ENCODE peak calls at places on chromosomes 12 and 14, in six cellular contexts. F, K, Y, G, J and M are unnamed samples.

GRCh38 chr12:46160081-46160980 is 108.5 kb downstream of the SLC38A1 start:
- DNase-seq in Y (no peak), G (no peak), F (no peak), J (peak; percentile 34), K (no peak), M (peak; percentile 96)

GRCh38 chr12:12533238-12533829 is 29.3 kb downstream of the DUSP16 start:
- DNase-seq in G (no peak), F (no peak), J (no peak), Y (no peak), K (no peak), M (no peak)

GRCh38 chr12:123270380-123271181 is 1.1 kb downstream of the CDK2AP1 start:
- DNase-seq in Y (no peak), K (no peak), F (no peak), G (peak; percentile 55), J (no peak), M (no peak)

GRCh38 chr12:87960557-87960956 is 68.6 kb downstream of the C12orf50 start:
- DNase-seq in Y (no peak), G (no peak), F (no peak), K (no peak), J (no peak), M (no peak)

GRCh38 chr12:131836193-131836592 is 8.0 kb downstream of the MMP17 start:
- DNase-seq in G (no peak), J (no peak), K (no peak), Y (no peak), F (no peak), M (no peak)

GRCh38 chr12:49304161-49304560 is 9.2 kb downstream of the PRPH start:
- DNase-seq in G (no peak), F (no peak), Y (peak; percentile 35), K (no peak), J (no peak), M (no peak)

GRCh38 chr12:16187684-16188083 is 89.8 kb downstream of the SLC15A5 start:
- DNase-seq in F (no peak), J (no peak), Y (no peak), G (no peak), K (no peak), M (no peak)

GRCh38 chr14:72617391-72618011 is 276.4 kb downstream of the DPF3 start:
- DNase-seq in F (no peak), G (no peak), J (no peak), Y (no peak), K (peak; percentile 65), M (peak; percentile 39)

GRCh38 chr12:94171595-94171930 is 23.2 kb downstream of the PLXNC1 start:
- DNase-seq in K (no peak), Y (no peak), G (no peak), F (no peak), J (no peak), M (no peak)

GRCh38 chr14:104290058-104290667 is 151.8 kb downstream of the KIF26A start:
- DNase-seq in G (no peak), F (no peak), J (no peak), Y (no peak), K (no peak), M (no peak)

GRCh38 chr12:52036587-52037171 is 14.6 kb upstream of the NR4A1 start:
- DNase-seq in F (peak; percentile 54), J (peak; percentile 88), G (peak; percentile 88), K (no peak), Y (no peak), M (no peak)

GRCh38 chr14:32468955-32469354 is 139.9 kb downstream of the AKAP6 start:
- DNase-seq in J (peak; percentile 31), Y (no peak), G (no peak), F (no peak), K (no peak), M (peak; percentile 44)

GRCh38 chr12:131842169-131842568 is 14.0 kb downstream of the MMP17 start:
- DNase-seq in K (no peak), J (no peak), F (no peak), G (no peak), Y (no peak), M (no peak)

GRCh38 chr14:82190812-82191211 is 657.2 kb upstream of the SEL1L start:
- DNase-seq in G (no peak), Y (no peak), J (no peak), K (no peak), F (no peak), M (no peak)

GRCh38 chr12:32698285-32698684 is 19.2 kb downstream of the DNM1L start:
- DNase-seq in F (no peak), K (no peak), J (no peak), G (no peak), Y (no peak), M (no peak)

GRCh38 chr14:22572562-22573058 is 16.4 kb downstream of the DAD1 start:
- DNase-seq in J (no peak), Y (no peak), G (no peak), K (no peak), F (no peak), M (no peak)

GRCh38 chr12:109740694-109741245 is 27.1 kb downstream of the FAM222A start:
- DNase-seq in Y (no peak), J (peak; percentile 10), K (no peak), F (no peak), G (no peak), M (no peak)

GRCh38 chr12:109738209-109738608 is 24.6 kb downstream of the FAM222A start:
- DNase-seq in K (no peak), J (no peak), Y (no peak), G (no peak), F (no peak), M (no peak)

GRCh38 chr12:109741286-109741969 is 27.8 kb downstream of the FAM222A start:
- DNase-seq in J (peak; percentile 11), K (no peak), Y (no peak), F (no peak), G (no peak), M (no peak)

GRCh38 chr12:109738878-109739665 is 25.4 kb downstream of the FAM222A start:
- DNase-seq in F (no peak), G (no peak), Y (no peak), K (no peak), J (peak; percentile 7), M (no peak)

DNA sequence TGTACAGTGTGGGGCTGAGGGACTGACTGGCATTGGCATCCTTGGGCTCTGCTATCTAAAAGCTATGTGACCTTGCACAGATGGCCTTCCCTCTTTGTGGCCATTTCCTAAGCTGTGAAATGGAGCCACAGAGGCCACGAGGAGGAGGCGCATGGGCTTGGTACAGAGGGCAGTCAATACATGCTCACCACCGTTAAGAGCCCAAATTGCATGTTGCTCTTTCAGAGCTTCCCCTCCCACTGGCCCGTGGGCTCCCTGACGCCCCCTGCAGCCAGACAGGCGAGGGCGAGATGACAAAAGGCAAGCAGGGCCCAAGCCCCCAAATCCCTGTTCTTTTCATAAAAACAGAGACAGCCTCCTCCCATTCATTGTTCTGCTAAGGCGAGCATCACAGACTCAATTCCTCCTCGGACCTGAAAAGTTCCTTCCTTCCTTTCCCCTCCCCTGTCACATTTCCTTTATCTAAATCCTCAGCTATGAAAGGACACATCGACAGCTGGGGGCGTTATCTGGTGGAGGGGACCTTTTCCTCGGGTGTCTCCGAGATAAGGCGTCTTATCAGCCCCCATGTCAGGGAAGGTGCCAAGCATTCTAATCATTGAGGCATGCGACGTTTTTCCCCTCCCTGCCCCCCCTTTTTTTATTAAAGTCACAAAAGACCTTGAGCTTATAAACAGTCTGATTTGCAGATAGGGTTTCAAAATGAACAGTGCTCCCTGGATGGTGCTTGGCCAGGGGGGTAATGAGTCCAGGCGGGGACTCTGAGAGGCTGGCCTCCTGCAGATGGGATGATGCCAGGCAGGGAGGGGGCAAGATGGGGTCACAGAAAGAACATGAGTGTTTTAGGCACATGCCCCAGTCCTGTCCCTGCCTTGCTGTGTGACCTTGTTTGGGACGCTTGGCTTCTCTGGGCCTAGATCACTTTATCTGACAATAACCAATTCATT is 26.4 kb downstream of the FAM222A start:
- DNase-seq in Y (no peak), J (peak; percentile 10), F (no peak), K (no peak), G (no peak), M (no peak)
- TF ChIP-seq CTCF in Y (peak; percentile 53), J (no peak), F (no peak), K (peak; percentile 54), G (no peak), M (peak; percentile 4)

GRCh38 chr14:58641509-58641908 is 3.7 kb downstream of the DACT1 start:
- DNase-seq in F (no peak), Y (no peak), J (no peak), G (no peak), K (no peak), M (no peak)

GRCh38 chr14:58637391-58638230 is at the start of gene DACT1:
- DNase-seq in G (peak; percentile 81), J (peak; percentile 57), Y (no peak), K (peak; percentile 81), F (no peak), M (peak; percentile 50)

GRCh38 chr14:58638231-58639205 is 756 bp downstream of the DACT1 start:
- DNase-seq in J (no peak), F (no peak), K (no peak), Y (no peak), G (peak; percentile 65), M (no peak)

GRCh38 chr14:58640959-58641358 is 3.2 kb downstream of the DACT1 start:
- DNase-seq in F (no peak), J (no peak), G (no peak), Y (no peak), K (no peak), M (no peak)

GRCh38 chr14:58639842-58640484 is 2.2 kb downstream of the DACT1 start:
- DNase-seq in K (no peak), G (peak; percentile 58), F (no peak), J (peak; percentile 50), Y (peak; percentile 87), M (peak; percentile 72)
- TF ChIP-seq CTCF in K (peak; percentile 75), G (peak; percentile 41), F (no peak), J (peak; percentile 66), Y (peak; percentile 69), M (peak; percentile 76)

GRCh38 chr12:22173154-22173553 is 127.1 kb downstream of the CMAS start:
- DNase-seq in J (no peak), G (no peak), F (no peak), K (no peak), Y (no peak), M (no peak)
- TF ChIP-seq CTCF in J (no peak), G (no peak), F (no peak), K (no peak), Y (no peak), M (peak; percentile 12)

GRCh38 chr12:47235258-47236040 is 155.7 kb upstream of the AMIGO2 start:
- DNase-seq in G (no peak), J (no peak), F (no peak), K (no peak), Y (no peak), M (no peak)

GRCh38 chr12:47236109-47236714 is 156.5 kb upstream of the AMIGO2 start:
- DNase-seq in K (no peak), G (no peak), F (no peak), J (no peak), Y (peak; percentile 67), M (peak; percentile 49)

GRCh38 chr12:47238665-47239064 is 158.9 kb upstream of the AMIGO2 start:
- DNase-seq in K (no peak), J (no peak), G (no peak), Y (no peak), F (no peak), M (peak; percentile 5)

GRCh38 chr12:47234576-47235141 is 154.9 kb upstream of the AMIGO2 start:
- DNase-seq in F (no peak), J (no peak), Y (no peak), G (no peak), K (no peak), M (no peak)

DNA sequence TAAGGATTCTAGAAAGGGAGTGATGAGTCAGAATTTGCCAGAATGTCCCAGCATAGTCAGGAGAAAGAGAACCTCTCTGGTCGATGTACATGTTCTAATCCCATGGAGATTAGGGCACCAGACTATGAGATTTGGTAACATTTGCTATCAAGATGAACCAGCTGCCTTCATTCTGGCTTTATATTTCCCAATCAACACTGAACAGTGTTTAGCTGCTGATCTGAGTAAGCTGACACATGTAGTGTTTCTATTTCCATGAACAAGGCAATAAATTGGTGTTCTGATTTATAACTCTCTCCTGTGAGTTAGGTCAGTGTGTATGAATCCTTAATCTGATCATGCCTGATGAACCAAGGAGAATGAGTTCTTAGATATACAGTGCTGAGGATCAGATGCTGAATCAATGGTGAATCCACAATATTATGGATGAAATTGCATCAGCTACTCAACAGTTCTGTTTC is 158.0 kb upstream of the AMIGO2 start:
- DNase-seq in J (no peak), G (no peak), Y (no peak), K (no peak), F (no peak), M (no peak)
- TF ChIP-seq CTCF in J (no peak), G (no peak), Y (no peak), K (no peak), F (no peak), M (no peak)